ENCODE peak calls at places on chromosomes 12 and 14, in four cellular contexts. One of them, this sample, is unnamed.

GRCh38 chr12:42508913-42509312 is 80.6 kb downstream of the PRICKLE1 start:
- DNase-seq in transverse colon: no peak
- DNase-seq in sigmoid colon: no peak
- DNase-seq in H1: no peak
- DNase-seq in this sample: no peak

GRCh38 chr12:50723870-50724269 is 40.0 kb upstream of the ATF1 start:
- DNase-seq in H1: no peak
- DNase-seq in sigmoid colon: no peak
- DNase-seq in transverse colon: no peak
- DNase-seq in this sample: no peak

GRCh38 chr14:87066221-87066817 is 926.7 kb downstream of the GALC start:
- DNase-seq in H1: no peak
- DNase-seq in transverse colon: no peak
- DNase-seq in sigmoid colon: no peak
- DNase-seq in this sample: no peak

GRCh38 chr12:57444744-57445143 is 10.2 kb downstream of the INHBC start:
- DNase-seq in H1: no peak
- DNase-seq in transverse colon: no peak
- DNase-seq in sigmoid colon: no peak
- DNase-seq in this sample: no peak

GRCh38 chr14:95305145-95305544 is 14.6 kb downstream of the CLMN start:
- DNase-seq in H1: no peak
- DNase-seq in transverse colon: no peak
- DNase-seq in sigmoid colon: no peak
- DNase-seq in this sample: no peak

GRCh38 chr14:105201928-105202513 is 20.9 kb upstream of the NUDT14 start:
- DNase-seq in transverse colon: no peak
- DNase-seq in sigmoid colon: no peak
- DNase-seq in H1: no peak
- DNase-seq in this sample: no peak

GRCh38 chr12:71972441-71973074 is 33.9 kb downstream of the TPH2 start:
- DNase-seq in H1: no peak
- DNase-seq in sigmoid colon: no peak
- DNase-seq in transverse colon: no peak
- DNase-seq in this sample: no peak

GRCh38 chr14:104530651-104531050 is 48.9 kb upstream of the C14orf180 start:
- DNase-seq in H1: no peak
- DNase-seq in sigmoid colon: peak
- DNase-seq in transverse colon: no peak
- DNase-seq in this sample: no peak

GRCh38 chr12:18476866-18477265 is 215.5 kb downstream of the PIK3C2G start:
- DNase-seq in transverse colon: no peak
- DNase-seq in sigmoid colon: no peak
- DNase-seq in H1: no peak
- DNase-seq in this sample: no peak

GRCh38 chr12:96514328-96514727 is 25.0 kb downstream of the CFAP54 start:
- DNase-seq in transverse colon: no peak
- DNase-seq in H1: no peak
- DNase-seq in sigmoid colon: no peak
- DNase-seq in this sample: no peak

GRCh38 chr12:6345319-6346071 is 3.6 kb upstream of the TNFRSF1A start:
- DNase-seq in H1: no peak
- DNase-seq in transverse colon: no peak
- DNase-seq in sigmoid colon: no peak
- DNase-seq in this sample: no peak

GRCh38 chr14:69798339-69798735 is 1.3 kb upstream of the SLC10A1 start:
- DNase-seq in H1: no peak
- DNase-seq in sigmoid colon: no peak
- DNase-seq in transverse colon: no peak
- DNase-seq in this sample: no peak

GRCh38 chr12:41334390-41334789 is 146.3 kb downstream of the PDZRN4 start:
- DNase-seq in transverse colon: no peak
- DNase-seq in sigmoid colon: no peak
- DNase-seq in H1: no peak
- DNase-seq in this sample: no peak
- TF ChIP-seq POLR2AphosphoS5 in transverse colon: no peak
- TF ChIP-seq POLR2AphosphoS5 in sigmoid colon: no peak
- TF ChIP-seq POLR2AphosphoS5 in H1: no peak
- TF ChIP-seq POLR2AphosphoS5 in this sample: no peak

GRCh38 chr12:77734489-77734888 is 96.2 kb upstream of the NAV3 start:
- DNase-seq in H1: no peak
- DNase-seq in sigmoid colon: no peak
- DNase-seq in transverse colon: no peak
- DNase-seq in this sample: no peak
- TF ChIP-seq POLR2AphosphoS5 in H1: no peak
- TF ChIP-seq POLR2AphosphoS5 in sigmoid colon: no peak
- TF ChIP-seq POLR2AphosphoS5 in transverse colon: no peak
- TF ChIP-seq POLR2AphosphoS5 in this sample: no peak

DNA sequence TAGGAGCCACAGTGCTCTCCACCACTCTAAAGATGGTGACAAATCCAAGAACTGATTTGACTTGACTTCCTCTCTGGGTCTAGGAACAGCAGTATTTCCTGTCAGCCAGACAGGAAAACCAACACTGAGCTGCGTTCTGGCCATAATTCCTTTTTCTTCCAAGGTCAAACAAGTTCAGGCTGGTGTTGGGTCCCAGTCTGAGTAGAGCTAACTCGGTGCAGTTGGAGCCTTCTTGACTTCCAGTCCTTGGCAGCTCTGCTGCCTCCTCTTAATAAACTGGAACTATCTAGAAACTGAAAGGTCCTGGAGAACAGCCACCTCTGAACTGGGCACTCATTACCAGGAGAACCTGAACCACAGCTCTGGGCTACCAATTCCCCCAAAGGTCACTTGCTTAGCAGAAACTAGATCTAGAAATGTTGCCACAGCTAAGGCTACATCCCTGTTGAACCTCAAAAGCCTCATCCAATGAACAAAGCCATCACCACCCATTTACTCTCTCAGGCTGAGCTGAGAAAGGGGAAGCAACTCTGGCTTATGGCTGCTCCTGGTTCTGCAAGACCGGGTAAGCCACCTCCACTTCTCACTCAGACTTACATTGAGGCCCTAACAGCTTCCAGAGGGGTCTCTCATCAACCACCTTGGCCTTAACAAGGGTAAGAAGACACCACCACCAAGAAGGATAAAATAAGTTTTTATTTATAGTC is 27.7 kb downstream of the MAX start:
- DNase-seq in transverse colon: no peak
- DNase-seq in H1: no peak
- DNase-seq in sigmoid colon: no peak
- DNase-seq in this sample: no peak
- TF ChIP-seq POLR2AphosphoS5 in transverse colon: no peak
- TF ChIP-seq POLR2AphosphoS5 in H1: no peak
- TF ChIP-seq POLR2AphosphoS5 in sigmoid colon: no peak
- TF ChIP-seq POLR2AphosphoS5 in this sample: no peak

GRCh38 chr14:101068293-101068957 is 164.9 kb upstream of the RTL1 start:
- DNase-seq in H1: no peak
- DNase-seq in transverse colon: peak
- DNase-seq in sigmoid colon: peak
- DNase-seq in this sample: no peak
- TF ChIP-seq POLR2AphosphoS5 in H1: no peak
- TF ChIP-seq POLR2AphosphoS5 in transverse colon: no peak
- TF ChIP-seq POLR2AphosphoS5 in sigmoid colon: no peak
- TF ChIP-seq POLR2AphosphoS5 in this sample: no peak

This sample was measured in esophagus muscularis mucosa.